ENCODE peak calls at places on chromosomes 16 and 17, in four cellular contexts. P is HepG2, Z is GM12878, T is SK-N-SH. B is an unnamed sample.

GRCh38 chr16:49701867-49702494 is 153.9 kb downstream of the ZNF423 start:
- DNase-seq in P (no peak), Z (no peak), T (no peak), B (no peak)

GRCh38 chr17:7046127-7046724 is 2.3 kb upstream of the SLC16A11 start:
- DNase-seq in P (peak), Z (no peak), T (no peak), B (no peak)

GRCh38 chr17:45050680-45051059 is 762 bp downstream of the DCAKD start:
- DNase-seq in P (peak), Z (no peak), T (peak), B (peak)

GRCh38 chr17:82333279-82334171 is at the start of gene SECTM1:
- DNase-seq in P (no peak), Z (no peak), T (peak), B (no peak)

GRCh38 chr17:73989671-73990070 is 213.8 kb upstream of the RPL38 start:
- DNase-seq in P (no peak), Z (no peak), T (no peak), B (no peak)

GRCh38 chr17:40901981-40902862 is 17.2 kb upstream of the KRT20 start:
- DNase-seq in P (peak), Z (no peak), T (no peak), B (peak)

GRCh38 chr17:35774499-35774898 is 13.8 kb downstream of the C17orf50 start:
- DNase-seq in P (no peak), Z (no peak), T (peak), B (no peak)

GRCh38 chr16:53773150-53773846 is 69.3 kb downstream of the FTO start:
- DNase-seq in P (peak), Z (peak), T (peak), B (peak)

GRCh38 chr17:78368854-78369495 is 9.1 kb upstream of the SOCS3 start:
- DNase-seq in P (no peak), Z (no peak), T (no peak), B (no peak)

GRCh38 chr16:84751947-84752346 is 52.1 kb downstream of the USP10 start:
- DNase-seq in P (no peak), Z (peak), T (no peak), B (no peak)

GRCh38 chr16:4548124-4548523 is 8.0 kb upstream of the C16orf96 start:
- DNase-seq in P (no peak), Z (no peak), T (no peak), B (no peak)

GRCh38 chr16:19639986-19640421 is 78.0 kb downstream of the KNOP1 start:
- DNase-seq in P (no peak), Z (no peak), T (no peak), B (no peak)

GRCh38 chr17:14940946-14941280 is 324.2 kb downstream of the PMP22 start:
- DNase-seq in P (no peak), Z (no peak), T (no peak), B (no peak)

GRCh38 chr16:68005786-68006286 is 6.6 kb upstream of the DPEP2 start:
- DNase-seq in P (no peak), Z (no peak), T (no peak), B (no peak)

GRCh38 chr17:53791551-53791950 is 31.2 kb upstream of the KIF2B start:
- DNase-seq in P (no peak), Z (no peak), T (no peak), B (no peak)

GRCh38 chr17:29782917-29783316 is 147.1 kb downstream of the SSH2 start:
- DNase-seq in P (no peak), Z (no peak), T (no peak), B (no peak)

GRCh38 chr17:27810211-27810901 is 10.0 kb upstream of the NOS2 start:
- DNase-seq in P (no peak), Z (peak), T (no peak), B (no peak)

GRCh38 chr17:21282231-21282630 is 2.3 kb upstream of the MAP2K3 start:
- DNase-seq in P (no peak), Z (no peak), T (no peak), B (peak)

GRCh38 chr17:77483128-77483598 is 342.4 kb downstream of the SEC14L1 start:
- DNase-seq in P (no peak), Z (no peak), T (no peak), B (no peak)

GRCh38 chr17:9237661-9238301 is 216.5 kb downstream of the NTN1 start:
- DNase-seq in P (peak), Z (no peak), T (no peak), B (no peak)

GRCh38 chr16:53991181-53992056 is 287.5 kb downstream of the FTO start:
- DNase-seq in P (peak), Z (no peak), T (no peak), B (no peak)

GRCh38 chr17:28698253-28698941 is 13.3 kb downstream of the PROCA1 start:
- DNase-seq in P (peak), Z (no peak), T (no peak), B (peak)

GRCh38 chr17:42266918-42267766 is 9.0 kb downstream of the STAT5B start:
- DNase-seq in P (no peak), Z (no peak), T (no peak), B (peak)

GRCh38 chr17:50045154-50045553 is 10.8 kb upstream of the ITGA3 start:
- DNase-seq in P (no peak), Z (no peak), T (no peak), B (no peak)

GRCh38 chr17:64728041-64728695 is 66.1 kb upstream of the SMURF2 start:
- DNase-seq in P (no peak), Z (no peak), T (no peak), B (no peak)

GRCh38 chr16:17470871-17471744 is at the start of gene XYLT1:
- DNase-seq in P (no peak), Z (no peak), T (peak), B (no peak)

GRCh38 chr17:18859256-18859655 is 1.3 kb downstream of the PRPSAP2 start:
- DNase-seq in P (peak), Z (no peak), T (peak), B (no peak)

GRCh38 chr17:65530985-65531507 is 30.4 kb downstream of the AXIN2 start:
- DNase-seq in P (no peak), Z (no peak), T (peak), B (no peak)

GRCh38 chr17:29344201-29344856 is 45.8 kb upstream of the TAOK1 start:
- DNase-seq in P (no peak), Z (no peak), T (no peak), B (no peak)

GRCh38 chr17:58079300-58080033 is 3.8 kb upstream of the DYNLL2 start:
- DNase-seq in P (no peak), Z (no peak), T (no peak), B (no peak)

GRCh38 chr17:29294580-29294900 is 592 bp upstream of the NUFIP2 start:
- DNase-seq in P (no peak), Z (no peak), T (no peak), B (no peak)

GRCh38 chr16:70592106-70592571 is 54.2 kb upstream of the IL34 start:
- DNase-seq in P (no peak), Z (no peak), T (no peak), B (no peak)

GRCh38 chr17:81438688-81439087 is 43.4 kb downstream of the BAHCC1 start:
- DNase-seq in P (no peak), Z (no peak), T (no peak), B (no peak)

GRCh38 chr17:74432484-74433391 is 850 bp downstream of the GPRC5C start:
- DNase-seq in P (no peak), Z (no peak), T (no peak), B (no peak)

GRCh38 chr17:45131616-45132301 is 556 bp downstream of the PLCD3 start:
- DNase-seq in P (no peak), Z (no peak), T (peak), B (peak)

GRCh38 chr17:954431-955164 is 25.0 kb downstream of the NXN start:
- DNase-seq in P (peak), Z (no peak), T (no peak), B (peak)

GRCh38 chr16:30430428-30430970 is 669 bp upstream of the DCTPP1 start:
- DNase-seq in P (peak), Z (no peak), T (peak), B (peak)

GRCh38 chr17:1158879-1159278 is 20.9 kb downstream of the ABR start:
- DNase-seq in P (no peak), Z (no peak), T (no peak), B (no peak)

DNA sequence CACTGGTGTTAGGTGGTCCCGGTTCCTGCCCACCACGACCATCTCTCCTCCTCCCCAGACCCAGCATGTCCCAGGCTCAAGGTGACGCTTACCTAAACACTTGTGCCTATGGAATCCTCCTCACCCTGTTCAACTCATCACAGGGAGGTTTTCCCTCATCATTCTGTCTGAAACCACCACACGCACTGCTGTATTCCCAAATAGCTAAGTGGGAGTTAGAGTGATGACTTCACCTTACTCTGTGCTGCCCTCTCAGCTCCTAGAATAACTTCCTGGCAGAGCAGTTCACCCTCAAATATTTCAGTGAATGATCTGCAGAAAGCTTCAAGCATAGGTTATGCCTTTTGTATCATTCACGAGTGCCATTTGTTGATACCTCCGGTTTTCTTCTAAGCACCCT is 216.5 kb downstream of the CPPED1 start:
- DNase-seq in P (no peak), Z (no peak), T (no peak), B (no peak)
- TF ChIP-seq PBX3 in P (no peak), Z (no peak), T (no peak), B (no peak)

GRCh38 chr16:87016056-87016455 is 301.1 kb downstream of the C16orf95 start:
- DNase-seq in P (no peak), Z (no peak), T (no peak), B (no peak)

GRCh38 chr16:87017388-87018012 is 299.7 kb downstream of the C16orf95 start:
- DNase-seq in P (no peak), Z (no peak), T (no peak), B (peak)

GRCh38 chr16:87014112-87014511 is 303.1 kb downstream of the C16orf95 start:
- DNase-seq in P (no peak), Z (no peak), T (no peak), B (no peak)

GRCh38 chr16:87016636-87017035 is 300.6 kb downstream of the C16orf95 start:
- DNase-seq in P (no peak), Z (no peak), T (no peak), B (no peak)

DNA sequence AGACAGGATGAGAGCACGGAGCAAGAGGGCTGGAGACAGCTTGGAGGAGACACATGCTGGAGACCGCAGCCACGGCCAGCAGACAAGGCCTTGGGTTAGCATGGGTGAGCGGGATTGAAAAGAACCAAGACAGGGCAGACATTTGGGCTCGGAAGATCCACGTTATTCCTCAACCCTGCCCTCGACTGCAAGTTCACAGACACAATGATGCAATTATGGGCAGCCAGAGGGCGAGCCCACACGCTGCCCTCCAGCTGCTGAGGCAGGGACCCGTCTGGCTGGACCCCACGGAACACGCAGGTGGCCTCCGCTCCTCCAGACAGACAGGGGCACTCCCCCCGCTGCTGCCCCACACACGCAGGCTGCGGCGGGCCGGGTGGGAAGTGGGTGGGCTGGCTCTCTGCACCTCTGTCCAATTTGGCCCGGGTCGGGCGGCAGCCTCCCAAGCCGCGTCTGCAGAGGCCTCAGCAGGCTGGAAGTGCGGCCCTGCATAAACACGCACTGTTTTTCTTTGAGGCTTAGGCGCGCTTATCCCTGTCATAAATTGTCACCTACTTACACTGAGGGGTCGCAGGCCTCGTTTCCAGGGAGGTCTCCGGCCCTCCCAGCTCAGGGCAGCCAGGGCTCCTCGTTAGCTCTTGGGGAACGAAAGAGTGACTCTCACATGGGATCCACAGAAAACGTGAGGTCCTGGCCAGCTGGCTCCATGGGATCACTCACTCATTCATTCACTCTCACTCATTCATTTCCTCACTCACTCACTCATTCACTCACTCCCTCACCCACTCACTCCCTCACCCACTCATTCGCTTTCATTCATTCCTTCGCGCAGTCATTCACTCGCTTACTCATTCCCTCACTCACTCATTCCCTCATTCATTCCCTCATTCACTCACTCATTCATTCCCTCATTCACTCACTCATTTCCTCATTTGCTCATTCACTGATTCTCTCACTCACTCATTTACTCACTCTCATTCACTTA is 303.9 kb downstream of the C16orf95 start:
- DNase-seq in P (no peak), Z (no peak), T (peak), B (no peak)
- TF ChIP-seq RAD21 in P (no peak), Z (no peak), T (no peak), B (no peak)

DNA sequence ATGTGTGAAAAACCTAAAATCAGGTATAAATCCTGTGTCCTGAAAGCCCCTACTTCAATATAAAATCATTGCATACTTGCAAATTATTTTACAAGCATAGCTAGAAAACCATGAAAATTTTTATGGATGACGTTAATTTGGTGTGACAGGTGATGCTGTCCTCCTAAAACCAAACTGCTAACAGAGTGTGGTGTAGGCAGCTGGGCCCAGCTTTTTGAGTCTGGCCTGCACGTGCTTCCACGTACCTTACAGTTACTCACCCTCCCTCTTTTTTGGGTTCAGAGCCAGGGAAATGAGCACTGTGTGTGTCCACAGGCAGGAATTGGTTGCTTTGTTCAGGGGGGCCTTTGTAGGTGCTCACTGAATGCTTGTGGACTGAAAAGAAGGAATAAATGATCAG is 36.4 kb downstream of the CLEC16A start:
- DNase-seq in P (no peak), Z (no peak), T (no peak), B (no peak)
- TF ChIP-seq PBX3 in P (no peak), Z (no peak), T (no peak), B (no peak)

GRCh38 chr16:69495821-69496220 is 69.9 kb upstream of the NFAT5 start:
- DNase-seq in P (no peak), Z (no peak), T (peak), B (no peak)

GRCh38 chr16:69497876-69498596 is 67.7 kb upstream of the NFAT5 start:
- DNase-seq in P (no peak), Z (no peak), T (no peak), B (no peak)

GRCh38 chr16:69496376-69496775 is 69.4 kb upstream of the NFAT5 start:
- DNase-seq in P (no peak), Z (no peak), T (peak), B (no peak)

GRCh38 chr16:69498926-69499325 is 66.8 kb upstream of the NFAT5 start:
- DNase-seq in P (no peak), Z (no peak), T (no peak), B (no peak)

GRCh38 chr16:69494993-69495392 is 70.6 kb downstream of the CYB5B start:
- DNase-seq in P (peak), Z (no peak), T (no peak), B (no peak)
- TF ChIP-seq RAD21 in P (peak), Z (peak), T (peak), B (no peak)

GRCh38 chr16:2091722-2092620 is 43.7 kb downstream of the PKD1 start:
- DNase-seq in P (no peak), Z (no peak), T (peak), B (no peak)

GRCh38 chr16:2092866-2093265 is 42.8 kb downstream of the PKD1 start:
- DNase-seq in P (no peak), Z (no peak), T (no peak), B (no peak)

GRCh38 chr16:2090481-2090797 is 42.7 kb downstream of the TSC2 start:
- DNase-seq in P (no peak), Z (no peak), T (no peak), B (no peak)

GRCh38 chr16:2089676-2090480 is 42.1 kb downstream of the TSC2 start:
- DNase-seq in P (no peak), Z (no peak), T (no peak), B (no peak)

DNA sequence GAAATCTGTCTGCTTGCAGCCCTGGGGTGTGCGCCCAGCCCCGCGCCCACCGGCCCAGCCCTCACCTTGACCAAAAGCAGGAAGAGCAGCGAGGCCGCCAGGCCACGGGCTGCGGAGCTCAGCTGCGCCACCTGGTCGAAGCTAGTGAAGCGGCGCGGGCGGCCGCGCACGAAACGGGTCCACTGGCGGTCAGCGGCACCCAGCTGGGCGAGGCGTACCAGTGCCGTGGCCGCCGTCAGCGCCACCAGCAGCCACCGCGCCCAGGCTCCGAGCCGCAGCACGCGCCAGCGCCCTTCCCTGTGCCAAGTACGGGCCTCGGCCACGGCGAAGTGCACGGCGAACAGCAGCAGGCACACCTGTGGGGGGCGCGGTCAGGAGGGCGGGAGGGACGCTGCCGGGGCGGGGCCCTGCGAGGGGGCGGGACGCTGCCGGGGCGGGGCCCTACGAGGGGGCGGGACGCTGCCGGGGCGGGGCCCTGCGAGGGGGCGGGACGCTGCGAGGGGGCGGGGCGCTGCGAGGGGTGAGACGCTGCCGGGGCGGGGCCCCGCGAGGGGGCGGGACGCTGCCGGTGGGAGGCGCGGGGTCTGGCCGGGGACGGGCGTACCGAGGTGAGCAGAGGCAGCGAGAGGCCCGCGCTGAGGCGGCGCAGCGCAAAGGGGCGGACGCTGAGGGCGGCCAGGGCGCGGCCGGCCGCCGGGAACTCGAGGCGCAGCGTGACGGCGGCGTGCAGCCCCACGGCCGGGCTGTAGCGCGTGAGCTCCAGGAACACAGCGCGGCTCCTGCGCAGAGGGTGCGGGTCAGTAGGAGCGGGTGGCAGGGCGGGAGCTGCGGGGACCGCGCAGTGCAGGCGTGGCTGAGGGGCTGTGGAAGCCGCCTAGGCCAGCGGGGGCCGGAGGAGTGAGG is 43.3 kb downstream of the TSC2 start:
- DNase-seq in P (no peak), Z (no peak), T (peak), B (no peak)
- TF ChIP-seq PBX3 in P (no peak), Z (no peak), T (no peak), B (no peak)

GRCh38 chr16:57284206-57284951 is at the start of gene PLLP:
- DNase-seq in P (no peak), Z (no peak), T (peak), B (peak)

GRCh38 chr16:57284952-57285263 is 436 bp upstream of the PLLP start:
- DNase-seq in P (no peak), Z (no peak), T (no peak), B (no peak)

GRCh38 chr16:57283956-57284205 is 591 bp downstream of the PLLP start:
- DNase-seq in P (no peak), Z (no peak), T (no peak), B (no peak)

GRCh38 chr16:57285379-57285778 is 907 bp upstream of the PLLP start:
- DNase-seq in P (no peak), Z (no peak), T (no peak), B (no peak)

GRCh38 chr16:57289391-57290257 is 5.2 kb upstream of the PLLP start:
- DNase-seq in P (no peak), Z (no peak), T (no peak), B (no peak)
- TF ChIP-seq RAD21 in P (no peak), Z (no peak), T (no peak), B (no peak)